ENCODE peak calls at places on chromosomes 1 and 21, in nine cellular contexts. S is A172, E is hypothalamus, R is cardiac fibroblast, A is omental fat pad, G is hippocampal formation, C is mammary epithelial cell, Z is brain microvascular endothelial cell, M is lower leg skin. B is an unnamed sample.

GRCh38 chr1:97680894-97681293 is 239.9 kb downstream of the DPYD start:
- DNase-seq in S (no peak), E (no peak), R (peak; percentile 37), A (no peak), G (no peak), C (no peak), Z (no peak), M (no peak), B (no peak)

GRCh38 chr1:63322944-63323865 is 838 bp downstream of the FOXD3 start:
- DNase-seq in S (no peak), E (no peak), R (no peak), A (no peak), G (no peak), C (peak; percentile 21), Z (no peak), M (peak; percentile 85), B (peak; percentile 35)

GRCh38 chr1:37477198-37477931 is 3.0 kb downstream of the ZC3H12A start:
- DNase-seq in S (peak; percentile 72), E (no peak), R (peak; percentile 87), A (no peak), G (no peak), C (peak; percentile 91), Z (peak; percentile 62), M (peak; percentile 90), B (no peak)

GRCh38 chr1:21237386-21238088 is 52.7 kb downstream of the ECE1 start:
- DNase-seq in S (no peak), E (no peak), R (no peak), A (no peak), G (no peak), C (no peak), Z (no peak), M (no peak), B (no peak)

GRCh38 chr1:160474392-160475242 is 48.4 kb downstream of the SLAMF6 start:
- DNase-seq in S (no peak), E (no peak), R (no peak), A (no peak), G (no peak), C (no peak), Z (no peak), M (no peak), B (no peak)

GRCh38 chr1:179889619-179890018 is 7.5 kb downstream of the TOR1AIP1 start:
- DNase-seq in S (no peak), E (no peak), R (no peak), A (no peak), G (no peak), C (no peak), Z (no peak), M (no peak), B (no peak)

GRCh38 chr1:18299441-18300338 is 181.0 kb upstream of the KLHDC7A start:
- DNase-seq in S (no peak), E (no peak), R (peak; percentile 2), A (no peak), G (no peak), C (no peak), Z (no peak), M (no peak), B (no peak)

GRCh38 chr21:30468912-30469812 is 11.0 kb downstream of the KRTAP19-1 start:
- DNase-seq in S (no peak), E (no peak), R (no peak), A (no peak), G (no peak), C (no peak), Z (no peak), M (no peak), B (no peak)

GRCh38 chr1:180299486-180300246 is 69.6 kb downstream of the LHX4 start:
- DNase-seq in S (no peak), E (no peak), R (no peak), A (no peak), G (no peak), C (no peak), Z (no peak), M (no peak), B (no peak)

GRCh38 chr1:109891930-109892329 is 18.7 kb upstream of the CSF1 start:
- DNase-seq in S (no peak), E (no peak), R (no peak), A (no peak), G (no peak), C (no peak), Z (no peak), M (no peak), B (no peak)

GRCh38 chr1:21622466-21623315 is 46.5 kb downstream of the RAP1GAP start:
- DNase-seq in S (no peak), E (peak; percentile 19), R (no peak), A (no peak), G (no peak), C (peak; percentile 14), Z (no peak), M (no peak), B (no peak)

GRCh38 chr1:81549588-81550127 is 251.1 kb upstream of the ADGRL2 start:
- DNase-seq in S (peak; percentile 52), E (no peak), R (peak; percentile 74), A (no peak), G (no peak), C (peak; percentile 40), Z (peak; percentile 27), M (no peak), B (peak; percentile 21)

GRCh38 chr1:228321478-228321877 is 85.2 kb downstream of the TRIM11 start:
- DNase-seq in S (no peak), E (no peak), R (no peak), A (no peak), G (no peak), C (no peak), Z (no peak), M (peak; percentile 64), B (no peak)

GRCh38 chr1:7262611-7263010 is 477.4 kb downstream of the CAMTA1 start:
- DNase-seq in S (no peak), E (no peak), R (no peak), A (no peak), G (no peak), C (peak; percentile 32), Z (no peak), M (peak; percentile 46), B (peak; percentile 45)

GRCh38 chr1:66652556-66652955 is 99.7 kb upstream of the DYNLT5 start:
- DNase-seq in S (no peak), E (no peak), R (peak; percentile 9), A (no peak), G (no peak), C (no peak), Z (peak; percentile 37), M (no peak), B (peak; percentile 1)

GRCh38 chr21:44434568-44434925 is 20.8 kb upstream of the LRRC3 start:
- DNase-seq in S (no peak), E (no peak), R (no peak), A (no peak), G (no peak), C (no peak), Z (no peak), M (peak; percentile 54), B (no peak)

GRCh38 chr1:181127898-181128453 is 39.5 kb downstream of the IER5 start:
- DNase-seq in S (peak; percentile 46), E (no peak), R (no peak), A (no peak), G (no peak), C (no peak), Z (no peak), M (no peak), B (peak; percentile 54)

GRCh38 chr1:18849252-18849651 is 10.2 kb downstream of the TAS1R2 start:
- DNase-seq in S (no peak), E (no peak), R (no peak), A (no peak), G (no peak), C (no peak), Z (no peak), M (no peak), B (no peak)

GRCh38 chr1:66542314-66542713 is 8.4 kb downstream of the SGIP1 start:
- DNase-seq in S (no peak), E (no peak), R (peak; percentile 42), A (no peak), G (no peak), C (no peak), Z (no peak), M (no peak), B (no peak)

GRCh38 chr1:48688102-48688760 is 88.5 kb downstream of the BEND5 start:
- DNase-seq in S (no peak), E (no peak), R (no peak), A (no peak), G (no peak), C (no peak), Z (no peak), M (peak; percentile 29), B (peak; percentile 31)

GRCh38 chr1:99264201-99265021 is at the start of gene PLPPR4:
- DNase-seq in S (peak; percentile 4), E (peak; percentile 14), R (peak; percentile 30), A (no peak), G (peak; percentile 13), C (peak; percentile 4), Z (peak; percentile 23), M (peak; percentile 88), B (peak; percentile 72)

GRCh38 chr1:228285661-228286504 is 78.0 kb downstream of the OBSCN start:
- DNase-seq in S (no peak), E (no peak), R (no peak), A (no peak), G (no peak), C (no peak), Z (no peak), M (peak; percentile 81), B (no peak)

GRCh38 chr21:20266369-20266710 is 731.9 kb upstream of the NCAM2 start:
- DNase-seq in S (no peak), E (no peak), R (no peak), A (no peak), G (no peak), C (no peak), Z (no peak), M (no peak), B (no peak)

GRCh38 chr1:63868220-63868897 is 94.5 kb downstream of the ROR1 start:
- DNase-seq in S (peak; percentile 73), E (no peak), R (peak; percentile 45), A (no peak), G (no peak), C (peak; percentile 89), Z (no peak), M (no peak), B (peak; percentile 52)

GRCh38 chr21:42496120-42496838 is at the start of gene RSPH1:
- DNase-seq in S (peak; percentile 99), E (peak; percentile 98), R (peak; percentile 98), A (peak; percentile 94), G (peak; percentile 99), C (peak; percentile 99), Z (peak; percentile 98), M (peak; percentile 100), B (peak; percentile 97)

GRCh38 chr1:64745986-64746940 is 1.4 kb downstream of the RAVER2 start:
- DNase-seq in S (no peak), E (no peak), R (no peak), A (no peak), G (no peak), C (no peak), Z (no peak), M (no peak), B (peak; percentile 73)

GRCh38 chr1:4006676-4007374 is 106.8 kb upstream of the C1orf174 start:
- DNase-seq in S (no peak), E (no peak), R (no peak), A (no peak), G (no peak), C (no peak), Z (no peak), M (peak; percentile 49), B (no peak)

GRCh38 chr1:179921472-179921871 is 33.1 kb upstream of the CEP350 start:
- DNase-seq in S (no peak), E (no peak), R (no peak), A (no peak), G (no peak), C (no peak), Z (no peak), M (no peak), B (no peak)

GRCh38 chr21:43573921-43574320 is 85.4 kb downstream of the HSF2BP start:
- DNase-seq in S (no peak), E (no peak), R (no peak), A (no peak), G (no peak), C (no peak), Z (no peak), M (no peak), B (no peak)

GRCh38 chr1:227770812-227771211 is 35.6 kb downstream of the SNAP47 start:
- DNase-seq in S (no peak), E (no peak), R (no peak), A (no peak), G (no peak), C (no peak), Z (no peak), M (no peak), B (no peak)

GRCh38 chr1:181189691-181190361 is 101.3 kb downstream of the IER5 start:
- DNase-seq in S (peak; percentile 42), E (peak; percentile 73), R (peak; percentile 51), A (peak; percentile 54), G (peak; percentile 53), C (peak; percentile 44), Z (peak; percentile 36), M (peak; percentile 88), B (peak; percentile 82)

B was measured in foreskin fibroblast.